ENCODE peak calls at places on chromosomes 2 and 18, in seven cellular contexts. G is retinal pigment epithelial cell; W is HT-29; A is activated T-cell treated with anti-CD3 and anti-CD28 coated beads, Interleukin-2, amount 50 U/mL, for 48 hours; E is AG08396; I is activated naive CD8-positive, alpha-beta T cell treated with anti-CD3 and anti-CD28 coated beads, Interleukin-2, amount 50 U/mL, for 24 hours; K is stimulated activated CD8-positive, alpha-beta memory T cell treated with anti-CD3 and anti-CD28 coated beads, Interleukin-4, amount 100 ng/mL, for 1 hour. F is an unnamed sample.

GRCh38 chr2:26455037-26455800 is 22.7 kb downstream of the OTOF start:
- DNase-seq in G (no peak), W (no peak), A (no peak), E (no peak), I (no peak), K (no peak), F (no peak)

GRCh38 chr2:240225660-240226475 is 85.4 kb upstream of the OTOS start:
- DNase-seq in G (no peak), W (peak; percentile 36), A (peak; percentile 2), E (no peak), I (no peak), K (no peak), F (no peak)

GRCh38 chr2:238945433-238946150 is 97.7 kb downstream of the TWIST2 start:
- DNase-seq in G (no peak), W (peak; percentile 63), A (peak; percentile 26), E (peak; percentile 70), I (no peak), K (no peak), F (peak; percentile 54)

GRCh38 chr2:33186937-33187336 is 240.2 kb downstream of the LTBP1 start:
- DNase-seq in G (no peak), W (no peak), A (no peak), E (no peak), I (no peak), K (no peak), F (no peak)

GRCh38 chr18:6370886-6371635 is 43.6 kb downstream of the L3MBTL4 start:
- DNase-seq in G (no peak), W (peak; percentile 54), A (no peak), E (no peak), I (no peak), K (no peak), F (no peak)

GRCh38 chr18:10094154-10094553 is 180.3 kb downstream of the VAPA start:
- DNase-seq in G (no peak), W (no peak), A (no peak), E (no peak), I (no peak), K (no peak), F (no peak)

GRCh38 chr2:163877316-163877715 is 141.5 kb upstream of the FIGN start:
- DNase-seq in G (peak; percentile 51), W (no peak), A (no peak), E (no peak), I (no peak), K (no peak), F (no peak)

GRCh38 chr2:152349416-152349815 is 14.4 kb downstream of the FMNL2 start:
- DNase-seq in G (no peak), W (no peak), A (no peak), E (no peak), I (no peak), K (no peak), F (no peak)

GRCh38 chr2:187483537-187483936 is 35.5 kb upstream of the CALCRL start:
- DNase-seq in G (no peak), W (no peak), A (no peak), E (no peak), I (no peak), K (no peak), F (no peak)

GRCh38 chr2:43051316-43051715 is 175.1 kb downstream of the ZFP36L2 start:
- DNase-seq in G (no peak), W (peak; percentile 76), A (peak; percentile 42), E (peak; percentile 55), I (peak; percentile 25), K (no peak), F (no peak)

GRCh38 chr2:224951723-224952481 is 90.4 kb downstream of the DOCK10 start:
- DNase-seq in G (no peak), W (no peak), A (peak; percentile 53), E (no peak), I (no peak), K (no peak), F (no peak)

GRCh38 chr2:8537572-8538155 is 144.2 kb upstream of the ID2 start:
- DNase-seq in G (no peak), W (no peak), A (peak; percentile 22), E (no peak), I (no peak), K (no peak), F (no peak)

GRCh38 chr2:3470166-3470651 is 49.1 kb downstream of the ADI1 start:
- DNase-seq in G (no peak), W (no peak), A (no peak), E (peak; percentile 90), I (no peak), K (no peak), F (no peak)

GRCh38 chr2:204170419-204170818 is 233.9 kb downstream of the ICOS start:
- DNase-seq in G (no peak), W (no peak), A (no peak), E (no peak), I (no peak), K (no peak), F (no peak)

GRCh38 chr2:37711308-37711731 is 39.9 kb upstream of the CDC42EP3 start:
- DNase-seq in G (peak; percentile 86), W (peak; percentile 53), A (peak; percentile 38), E (peak; percentile 79), I (peak; percentile 29), K (no peak), F (peak; percentile 8)

GRCh38 chr2:159226059-159226461 is 60.4 kb downstream of the WDSUB1 start:
- DNase-seq in G (peak; percentile 68), W (peak; percentile 42), A (peak; percentile 39), E (peak; percentile 28), I (peak; percentile 12), K (no peak), F (no peak)

GRCh38 chr2:122414911-122415310 is 659.5 kb downstream of the TSN start:
- DNase-seq in G (no peak), W (no peak), A (no peak), E (no peak), I (no peak), K (no peak), F (no peak)

GRCh38 chr2:38113999-38114708 is 38.2 kb upstream of the CYP1B1 start:
- DNase-seq in G (peak; percentile 94), W (no peak), A (no peak), E (no peak), I (no peak), K (no peak), F (no peak)

GRCh38 chr18:62545098-62545497 is 22.3 kb downstream of the ZCCHC2 start:
- DNase-seq in G (no peak), W (no peak), A (no peak), E (no peak), I (no peak), K (no peak), F (no peak)

GRCh38 chr2:95049961-95050360 is 24.5 kb downstream of the MAL start:
- DNase-seq in G (no peak), W (no peak), A (no peak), E (no peak), I (no peak), K (no peak), F (no peak)

GRCh38 chr2:185188656-185189055 is 549.9 kb upstream of the FSIP2 start:
- DNase-seq in G (no peak), W (no peak), A (no peak), E (no peak), I (no peak), K (no peak), F (no peak)

GRCh38 chr2:120441744-120442471 is 96.0 kb downstream of the INHBB start:
- DNase-seq in G (no peak), W (no peak), A (no peak), E (peak; percentile 82), I (no peak), K (no peak), F (peak; percentile 33)

GRCh38 chr2:106781196-106781595 is 104.8 kb downstream of the ST6GAL2 start:
- DNase-seq in G (no peak), W (no peak), A (no peak), E (no peak), I (no peak), K (no peak), F (no peak)

GRCh38 chr2:109481196-109481555 is 132.6 kb downstream of the SEPTIN10 start:
- DNase-seq in G (no peak), W (no peak), A (no peak), E (no peak), I (no peak), K (no peak), F (no peak)

GRCh38 chr2:217162533-217162932 is 302.7 kb upstream of the TNP1 start:
- DNase-seq in G (peak; percentile 87), W (peak; percentile 80), A (peak; percentile 52), E (peak; percentile 43), I (peak; percentile 66), K (no peak), F (no peak)

GRCh38 chr2:149657393-149657792 is 69.8 kb upstream of the MMADHC start:
- DNase-seq in G (no peak), W (no peak), A (no peak), E (no peak), I (no peak), K (no peak), F (no peak)

GRCh38 chr18:76530846-76531245 is 35.8 kb upstream of the ZNF516 start:
- DNase-seq in G (no peak), W (no peak), A (no peak), E (no peak), I (no peak), K (no peak), F (no peak)

GRCh38 chr2:54213082-54213481 is 42.9 kb downstream of the TSPYL6 start:
- DNase-seq in G (no peak), W (no peak), A (no peak), E (no peak), I (no peak), K (no peak), F (no peak)

GRCh38 chr2:70647873-70648481 is 94.4 kb upstream of the TGFA start:
- DNase-seq in G (peak; percentile 13), W (peak; percentile 85), A (peak; percentile 86), E (peak; percentile 70), I (peak; percentile 78), K (peak; percentile 27), F (peak; percentile 88)

GRCh38 chr2:164260506-164260905 is 360.8 kb downstream of the GRB14 start:
- DNase-seq in G (no peak), W (no peak), A (no peak), E (peak; percentile 3), I (no peak), K (no peak), F (no peak)

GRCh38 chr2:177264539-177265385 is at the start of gene NFE2L2:
- DNase-seq in G (peak; percentile 58), W (peak; percentile 86), A (peak; percentile 98), E (peak; percentile 94), I (peak; percentile 98), K (peak; percentile 84), F (peak; percentile 77)

GRCh38 chr18:3726241-3726951 is 276.4 kb downstream of the TGIF1 start:
- DNase-seq in G (no peak), W (no peak), A (no peak), E (no peak), I (no peak), K (no peak), F (no peak)